ENCODE peak calls at places on chromosomes 6 and 20, in eight cellular contexts. One of them, this sample, is unnamed. For H3K9me3, the result is how much of the 10 kb centered on the place peaks cover.

GRCh38 chr6:17157617-17158016 is 55.8 kb downstream of the STMND1 start:
- DNase-seq in GM23248: no peak
- DNase-seq in heart right ventricle: no peak
- DNase-seq in CD4-positive, alpha-beta T cell: no peak
- DNase-seq in aorta: no peak
- DNase-seq in sigmoid colon: no peak
- DNase-seq in H9: no peak
- DNase-seq in cardiac muscle cell: no peak
- DNase-seq in this sample: no peak

GRCh38 chr6:142459267-142459666 is 157.5 kb downstream of the ADGRG6 start:
- DNase-seq in cardiac muscle cell: peak
- DNase-seq in sigmoid colon: no peak
- DNase-seq in GM23248: peak
- DNase-seq in heart right ventricle: no peak
- DNase-seq in H9: no peak
- DNase-seq in aorta: no peak
- DNase-seq in CD4-positive, alpha-beta T cell: no peak
- DNase-seq in this sample: no peak

GRCh38 chr20:54668271-54669053 is 193.1 kb downstream of the DOK5 start:
- DNase-seq in GM23248: peak
- DNase-seq in heart right ventricle: no peak
- DNase-seq in CD4-positive, alpha-beta T cell: no peak
- DNase-seq in H9: peak
- DNase-seq in cardiac muscle cell: peak
- DNase-seq in aorta: no peak
- DNase-seq in sigmoid colon: no peak
- DNase-seq in this sample: no peak

GRCh38 chr20:46683620-46683938 is 5.7 kb downstream of the TP53RK start:
- DNase-seq in GM23248: no peak
- DNase-seq in CD4-positive, alpha-beta T cell: no peak
- DNase-seq in sigmoid colon: no peak
- DNase-seq in aorta: no peak
- DNase-seq in H9: no peak
- DNase-seq in heart right ventricle: no peak
- DNase-seq in cardiac muscle cell: no peak
- DNase-seq in this sample: no peak

GRCh38 chr20:1805161-1805581 is 90.0 kb upstream of the SIRPA start:
- DNase-seq in H9: no peak
- DNase-seq in heart right ventricle: no peak
- DNase-seq in sigmoid colon: no peak
- DNase-seq in cardiac muscle cell: no peak
- DNase-seq in CD4-positive, alpha-beta T cell: no peak
- DNase-seq in aorta: no peak
- DNase-seq in GM23248: no peak
- DNase-seq in this sample: no peak

GRCh38 chr6:54747955-54748354 is 98.6 kb upstream of the FAM83B start:
- DNase-seq in CD4-positive, alpha-beta T cell: no peak
- DNase-seq in aorta: no peak
- DNase-seq in GM23248: no peak
- DNase-seq in heart right ventricle: no peak
- DNase-seq in cardiac muscle cell: no peak
- DNase-seq in sigmoid colon: no peak
- DNase-seq in H9: no peak
- DNase-seq in this sample: no peak

GRCh38 chr6:90187437-90188049 is 109.1 kb downstream of the BACH2 start:
- DNase-seq in sigmoid colon: no peak
- DNase-seq in H9: no peak
- DNase-seq in cardiac muscle cell: no peak
- DNase-seq in aorta: no peak
- DNase-seq in CD4-positive, alpha-beta T cell: no peak
- DNase-seq in GM23248: no peak
- DNase-seq in heart right ventricle: no peak
- DNase-seq in this sample: no peak

GRCh38 chr6:134166529-134167221 is 114.3 kb upstream of the SLC2A12 start:
- DNase-seq in sigmoid colon: no peak
- DNase-seq in heart right ventricle: no peak
- DNase-seq in aorta: no peak
- DNase-seq in cardiac muscle cell: peak
- DNase-seq in CD4-positive, alpha-beta T cell: no peak
- DNase-seq in H9: no peak
- DNase-seq in GM23248: no peak
- DNase-seq in this sample: no peak

GRCh38 chr6:70954750-70955149 is 2.1 kb downstream of the B3GAT2 start:
- DNase-seq in GM23248: no peak
- DNase-seq in cardiac muscle cell: no peak
- DNase-seq in CD4-positive, alpha-beta T cell: no peak
- DNase-seq in sigmoid colon: no peak
- DNase-seq in aorta: peak
- DNase-seq in H9: peak
- DNase-seq in heart right ventricle: no peak
- DNase-seq in this sample: no peak

GRCh38 chr6:98525860-98526259 is 308.5 kb upstream of the POU3F2 start:
- DNase-seq in aorta: no peak
- DNase-seq in heart right ventricle: no peak
- DNase-seq in cardiac muscle cell: no peak
- DNase-seq in CD4-positive, alpha-beta T cell: no peak
- DNase-seq in GM23248: no peak
- DNase-seq in sigmoid colon: no peak
- DNase-seq in H9: peak
- DNase-seq in this sample: no peak

GRCh38 chr6:104954091-104954797 is 2.7 kb upstream of the LIN28B start:
- DNase-seq in GM23248: no peak
- DNase-seq in H9: no peak
- DNase-seq in heart right ventricle: no peak
- DNase-seq in cardiac muscle cell: no peak
- DNase-seq in aorta: no peak
- DNase-seq in CD4-positive, alpha-beta T cell: no peak
- DNase-seq in sigmoid colon: no peak
- DNase-seq in this sample: no peak

GRCh38 chr6:54103485-54103884 is 7.8 kb upstream of the MLIP start:
- DNase-seq in sigmoid colon: no peak
- DNase-seq in cardiac muscle cell: no peak
- DNase-seq in aorta: no peak
- DNase-seq in GM23248: no peak
- DNase-seq in heart right ventricle: no peak
- DNase-seq in CD4-positive, alpha-beta T cell: no peak
- DNase-seq in H9: no peak
- DNase-seq in this sample: no peak

GRCh38 chr6:109473120-109473519 is 9.9 kb downstream of the ZBTB24 start:
- DNase-seq in sigmoid colon: no peak
- DNase-seq in heart right ventricle: no peak
- DNase-seq in GM23248: no peak
- DNase-seq in aorta: no peak
- DNase-seq in H9: no peak
- DNase-seq in CD4-positive, alpha-beta T cell: no peak
- DNase-seq in cardiac muscle cell: no peak
- DNase-seq in this sample: no peak

GRCh38 chr6:22361576-22361975 is 64.7 kb upstream of the PRL start:
- DNase-seq in H9: no peak
- DNase-seq in CD4-positive, alpha-beta T cell: no peak
- DNase-seq in cardiac muscle cell: no peak
- DNase-seq in aorta: no peak
- DNase-seq in GM23248: no peak
- DNase-seq in heart right ventricle: no peak
- DNase-seq in sigmoid colon: no peak
- DNase-seq in this sample: no peak

GRCh38 chr20:51554538-51555165 is 12.1 kb upstream of the NFATC2 start:
- DNase-seq in sigmoid colon: no peak
- DNase-seq in aorta: no peak
- DNase-seq in cardiac muscle cell: peak
- DNase-seq in GM23248: peak
- DNase-seq in H9: no peak
- DNase-seq in heart right ventricle: no peak
- DNase-seq in CD4-positive, alpha-beta T cell: no peak
- DNase-seq in this sample: no peak
- H3K9me3 ChIP-seq in sigmoid colon: under half
- H3K9me3 ChIP-seq in aorta: under half
- H3K9me3 ChIP-seq in cardiac muscle cell: under half
- H3K9me3 ChIP-seq in GM23248: under half
- H3K9me3 ChIP-seq in H9: under half
- H3K9me3 ChIP-seq in heart right ventricle: under half
- H3K9me3 ChIP-seq in CD4-positive, alpha-beta T cell: under half
- H3K9me3 ChIP-seq in this sample: under half

DNA sequence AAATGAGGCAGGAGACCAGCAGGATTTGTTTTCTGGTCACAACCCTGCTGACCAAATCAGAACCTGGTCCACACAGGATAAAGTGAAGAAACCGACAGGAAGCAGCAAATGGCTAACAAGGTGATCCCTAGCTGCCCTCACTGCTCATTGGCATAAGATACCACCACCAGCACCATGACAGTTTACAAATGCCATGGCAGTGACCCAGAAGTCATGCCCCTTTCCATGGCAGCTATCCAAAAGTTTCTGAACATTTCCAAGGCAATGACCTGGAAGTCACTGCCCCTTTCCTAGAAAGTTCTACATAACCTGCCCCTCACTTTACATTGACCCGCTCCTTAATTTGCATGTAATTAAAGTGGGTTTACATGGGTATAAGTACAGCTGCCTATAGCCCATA is 185.2 kb downstream of the QKI start:
- DNase-seq in sigmoid colon: no peak
- DNase-seq in CD4-positive, alpha-beta T cell: no peak
- DNase-seq in aorta: no peak
- DNase-seq in cardiac muscle cell: no peak
- DNase-seq in heart right ventricle: no peak
- DNase-seq in H9: no peak
- DNase-seq in GM23248: no peak
- DNase-seq in this sample: no peak
- H3K9me3 ChIP-seq in sigmoid colon: under half
- H3K9me3 ChIP-seq in CD4-positive, alpha-beta T cell: under half
- H3K9me3 ChIP-seq in aorta: under half
- H3K9me3 ChIP-seq in cardiac muscle cell: under half
- H3K9me3 ChIP-seq in heart right ventricle: under half
- H3K9me3 ChIP-seq in H9: under half
- H3K9me3 ChIP-seq in GM23248: under half
- H3K9me3 ChIP-seq in this sample: under half

DNA sequence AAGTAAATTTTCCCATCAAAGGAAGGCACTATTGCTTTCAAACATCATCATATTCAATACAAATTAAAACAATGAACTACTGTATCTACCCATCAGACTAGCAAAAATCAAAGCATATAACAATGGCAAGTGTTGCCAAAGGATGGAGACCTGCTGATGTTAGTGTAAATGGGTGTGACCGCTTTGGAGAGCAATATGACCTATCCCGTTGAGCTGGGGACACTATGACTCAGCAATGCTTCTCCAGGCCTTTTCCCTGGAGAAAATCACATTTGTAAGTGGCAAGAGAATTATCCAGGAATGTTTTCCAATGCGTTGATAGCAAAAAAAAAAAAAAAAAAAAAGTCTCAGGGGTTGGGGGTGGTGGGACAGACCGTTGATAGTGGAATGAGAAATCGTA is 46.1 kb downstream of the PHACTR3 start:
- DNase-seq in H9: no peak
- DNase-seq in CD4-positive, alpha-beta T cell: no peak
- DNase-seq in heart right ventricle: no peak
- DNase-seq in aorta: no peak
- DNase-seq in GM23248: no peak
- DNase-seq in sigmoid colon: no peak
- DNase-seq in cardiac muscle cell: no peak
- DNase-seq in this sample: no peak
- H3K9me3 ChIP-seq in H9: under half
- H3K9me3 ChIP-seq in CD4-positive, alpha-beta T cell: under half
- H3K9me3 ChIP-seq in heart right ventricle: under half
- H3K9me3 ChIP-seq in aorta: under half
- H3K9me3 ChIP-seq in GM23248: under half
- H3K9me3 ChIP-seq in sigmoid colon: under half
- H3K9me3 ChIP-seq in cardiac muscle cell: under half
- H3K9me3 ChIP-seq in this sample: under half

GRCh38 chr20:56195946-56196345 is 52.6 kb upstream of the MC3R start:
- DNase-seq in sigmoid colon: no peak
- DNase-seq in CD4-positive, alpha-beta T cell: no peak
- DNase-seq in GM23248: no peak
- DNase-seq in heart right ventricle: no peak
- DNase-seq in aorta: no peak
- DNase-seq in cardiac muscle cell: no peak
- DNase-seq in H9: no peak
- DNase-seq in this sample: no peak
- H3K9me3 ChIP-seq in sigmoid colon: under half
- H3K9me3 ChIP-seq in CD4-positive, alpha-beta T cell: under half
- H3K9me3 ChIP-seq in GM23248: under half
- H3K9me3 ChIP-seq in heart right ventricle: under half
- H3K9me3 ChIP-seq in aorta: under half
- H3K9me3 ChIP-seq in cardiac muscle cell: under half
- H3K9me3 ChIP-seq in H9: half or more
- H3K9me3 ChIP-seq in this sample: under half

GRCh38 chr6:167720456-167721285 is 106.0 kb upstream of the AFDN start:
- DNase-seq in aorta: no peak
- DNase-seq in heart right ventricle: no peak
- DNase-seq in CD4-positive, alpha-beta T cell: no peak
- DNase-seq in H9: no peak
- DNase-seq in GM23248: no peak
- DNase-seq in sigmoid colon: no peak
- DNase-seq in cardiac muscle cell: no peak
- DNase-seq in this sample: no peak
- H3K9me3 ChIP-seq in aorta: under half
- H3K9me3 ChIP-seq in heart right ventricle: under half
- H3K9me3 ChIP-seq in CD4-positive, alpha-beta T cell: under half
- H3K9me3 ChIP-seq in H9: under half
- H3K9me3 ChIP-seq in GM23248: under half
- H3K9me3 ChIP-seq in sigmoid colon: under half
- H3K9me3 ChIP-seq in cardiac muscle cell: under half
- H3K9me3 ChIP-seq in this sample: under half

This sample was measured in T-helper 17 cell.